ENCODE peak calls at places on chromosomes 4 and X, in five cellular contexts. One of them, this sample, is unnamed.

GRCh38 chr4:23333556-23333945 is 556.3 kb downstream of the PPARGC1A start:
- DNase-seq in GM12864: no peak
- DNase-seq in NAMALWA: no peak
- DNase-seq in AG20443: no peak
- DNase-seq in T-helper 9 cell: no peak
- DNase-seq in this sample: peak; percentile 2

GRCh38 chr4:173243321-173243720 is 74.7 kb downstream of the GALNT7 start:
- DNase-seq in GM12864: no peak
- DNase-seq in NAMALWA: no peak
- DNase-seq in AG20443: peak; percentile 38
- DNase-seq in T-helper 9 cell: no peak
- DNase-seq in this sample: no peak

GRCh38 chr4:95107635-95108034 is 349.9 kb downstream of the BMPR1B start:
- DNase-seq in GM12864: no peak
- DNase-seq in NAMALWA: no peak
- DNase-seq in AG20443: peak; percentile 18
- DNase-seq in T-helper 9 cell: no peak
- DNase-seq in this sample: no peak

GRCh38 chrX:154818916-154819770 is 13.9 kb upstream of the MPP1 start:
- DNase-seq in GM12864: no peak
- DNase-seq in NAMALWA: peak; percentile 51
- DNase-seq in AG20443: no peak
- DNase-seq in T-helper 9 cell: no peak
- DNase-seq in this sample: no peak

GRCh38 chr4:739569-739968 is 33.9 kb downstream of the PCGF3 start:
- DNase-seq in GM12864: no peak
- DNase-seq in NAMALWA: no peak
- DNase-seq in AG20443: no peak
- DNase-seq in T-helper 9 cell: no peak
- DNase-seq in this sample: no peak

GRCh38 chr4:160485071-160485687 is 1382.3 kb downstream of the RAPGEF2 start:
- DNase-seq in GM12864: no peak
- DNase-seq in NAMALWA: no peak
- DNase-seq in AG20443: no peak
- DNase-seq in T-helper 9 cell: no peak
- DNase-seq in this sample: no peak

GRCh38 chr4:176902710-176903323 is 110.1 kb upstream of the VEGFC start:
- DNase-seq in GM12864: peak; percentile 12
- DNase-seq in NAMALWA: peak; percentile 19
- DNase-seq in AG20443: peak; percentile 62
- DNase-seq in T-helper 9 cell: no peak
- DNase-seq in this sample: no peak

GRCh38 chr4:54745031-54745770 is 87.4 kb downstream of the KIT start:
- DNase-seq in GM12864: no peak
- DNase-seq in NAMALWA: no peak
- DNase-seq in AG20443: no peak
- DNase-seq in T-helper 9 cell: no peak
- DNase-seq in this sample: no peak